ENCODE peak calls at places on chromosomes 4 and X, in nine cellular contexts. Q is neural progenitor cell; T is right lobe of liver; Z is central memory CD8-positive, alpha-beta T cell; O is astrocyte of the spinal cord; U is cardiac fibroblast; P is NAMALWA; G is HFFc6; A is EH. X is an unnamed sample.

GRCh38 chrX:69066021-69066757 is 99.1 kb downstream of the PJA1 start:
- DNase-seq in Q (no peak), T (no peak), Z (no peak), O (no peak), U (no peak), P (no peak), G (no peak), A (no peak), X (no peak)

GRCh38 chr4:82618321-82618720 is 56.5 kb upstream of the TMEM150C start:
- DNase-seq in Q (no peak), T (no peak), Z (no peak), O (peak; percentile 67), U (no peak), P (no peak), G (peak; percentile 25), A (peak; percentile 85), X (no peak)

GRCh38 chrX:11215191-11215921 is 77.9 kb upstream of the AMELX start:
- DNase-seq in Q (peak; percentile 27), T (no peak), Z (no peak), O (no peak), U (no peak), P (no peak), G (no peak), A (no peak), X (no peak)

GRCh38 chr4:139689093-139689722 is 23.6 kb downstream of the MGST2 start:
- DNase-seq in Q (no peak), T (peak; percentile 83), Z (no peak), O (no peak), U (peak; percentile 5), P (no peak), G (no peak), A (no peak), X (no peak)

GRCh38 chr4:60805500-60806313 is 394.4 kb upstream of the ADGRL3 start:
- DNase-seq in Q (peak; percentile 59), T (no peak), Z (no peak), O (peak; percentile 48), U (peak; percentile 65), P (peak; percentile 55), G (no peak), A (peak; percentile 32), X (no peak)

GRCh38 chr4:87461281-87461700 is 38.9 kb downstream of the NUDT9 start:
- DNase-seq in Q (no peak), T (no peak), Z (no peak), O (peak; percentile 49), U (peak; percentile 66), P (no peak), G (no peak), A (no peak), X (peak; percentile 16)

GRCh38 chr4:5888706-5889696 is 3.9 kb downstream of the CRMP1 start:
- DNase-seq in Q (no peak), T (no peak), Z (no peak), O (no peak), U (no peak), P (no peak), G (no peak), A (no peak), X (no peak)

GRCh38 chrX:10240918-10241317 is 84.1 kb downstream of the CLCN4 start:
- DNase-seq in Q (no peak), T (no peak), Z (no peak), O (peak; percentile 73), U (peak; percentile 86), P (no peak), G (peak; percentile 65), A (peak; percentile 86), X (no peak)

GRCh38 chr4:183407128-183407585 is 37.3 kb upstream of the CDKN2AIP start:
- DNase-seq in Q (peak; percentile 93), T (peak; percentile 87), Z (peak; percentile 96), O (peak; percentile 82), U (peak; percentile 67), P (peak; percentile 92), G (peak; percentile 56), A (peak; percentile 74), X (no peak)

GRCh38 chrX:57121162-57121741 is at the start of gene SPIN2B:
- DNase-seq in Q (peak; percentile 91), T (peak; percentile 88), Z (peak; percentile 30), O (peak; percentile 76), U (peak; percentile 76), P (no peak), G (peak; percentile 69), A (peak; percentile 88), X (no peak)

GRCh38 chr4:3293410-3294391 is 880 bp downstream of the RGS12 start:
- DNase-seq in Q (no peak), T (peak; percentile 63), Z (no peak), O (no peak), U (no peak), P (peak; percentile 19), G (no peak), A (peak; percentile 7), X (no peak)

GRCh38 chr4:3206439-3207100 is 42.4 kb upstream of the MSANTD1 start:
- DNase-seq in Q (no peak), T (no peak), Z (no peak), O (no peak), U (no peak), P (no peak), G (no peak), A (no peak), X (no peak)

GRCh38 chr4:74085669-74086068 is 13.3 kb downstream of the CXCL2 start:
- DNase-seq in Q (no peak), T (no peak), Z (no peak), O (no peak), U (no peak), P (no peak), G (no peak), A (no peak), X (no peak)

GRCh38 chrX:48896611-48897011 is 957 bp downstream of the TIMM17B start:
- DNase-seq in Q (peak; percentile 13), T (no peak), Z (no peak), O (no peak), U (peak; percentile 25), P (no peak), G (no peak), A (peak; percentile 42), X (no peak)

GRCh38 chrX:40471965-40472648 is 108.7 kb upstream of the ATP6AP2 start:
- DNase-seq in Q (peak; percentile 48), T (no peak), Z (no peak), O (peak; percentile 71), U (peak; percentile 44), P (peak; percentile 78), G (peak; percentile 29), A (peak; percentile 63), X (no peak)

GRCh38 chrX:45063319-45064095 is 137.2 kb downstream of the DIPK2B start:
- DNase-seq in Q (no peak), T (peak; percentile 83), Z (no peak), O (peak; percentile 32), U (peak; percentile 18), P (no peak), G (no peak), A (no peak), X (peak; percentile 18)

GRCh38 chr4:123941306-123941705 is 544.7 kb downstream of the SPRY1 start:
- DNase-seq in Q (no peak), T (no peak), Z (no peak), O (peak; percentile 36), U (peak; percentile 19), P (no peak), G (peak; percentile 17), A (peak; percentile 70), X (no peak)

GRCh38 chrX:47587906-47588735 is 5.9 kb downstream of the TIMP1 start:
- DNase-seq in Q (no peak), T (no peak), Z (no peak), O (no peak), U (no peak), P (no peak), G (no peak), A (no peak), X (no peak)

GRCh38 chrX:109735241-109735744 is 2.2 kb upstream of the ACSL4 start:
- DNase-seq in Q (no peak), T (no peak), Z (no peak), O (no peak), U (no peak), P (no peak), G (no peak), A (no peak), X (no peak)

GRCh38 chr4:40843696-40844095 is 93.9 kb downstream of the NSUN7 start:
- DNase-seq in Q (peak; percentile 28), T (no peak), Z (no peak), O (no peak), U (no peak), P (peak; percentile 50), G (no peak), A (no peak), X (no peak)

GRCh38 chrX:154002215-154002719 is 17.4 kb downstream of the IRAK1 start:
- DNase-seq in Q (peak; percentile 30), T (no peak), Z (no peak), O (peak; percentile 71), U (peak; percentile 47), P (no peak), G (peak; percentile 25), A (peak; percentile 83), X (no peak)

GRCh38 chr4:98510757-98511517 is 147.5 kb downstream of the TSPAN5 start:
- DNase-seq in Q (no peak), T (no peak), Z (no peak), O (peak; percentile 93), U (peak; percentile 79), P (no peak), G (peak; percentile 81), A (peak; percentile 97), X (no peak)

GRCh38 chrX:150087612-150088011 is 149.3 kb upstream of the EOLA2 start:
- DNase-seq in Q (no peak), T (no peak), Z (no peak), O (no peak), U (no peak), P (no peak), G (no peak), A (no peak), X (no peak)

GRCh38 chrX:40496728-40497127 is 84.0 kb upstream of the ATP6AP2 start:
- DNase-seq in Q (peak; percentile 50), T (no peak), Z (no peak), O (peak; percentile 30), U (no peak), P (no peak), G (peak; percentile 4), A (no peak), X (no peak)

GRCh38 chr4:38739438-38739837 is 43.4 kb downstream of the TLR10 start:
- DNase-seq in Q (no peak), T (no peak), Z (no peak), O (no peak), U (no peak), P (no peak), G (no peak), A (no peak), X (no peak)